ENCODE peak calls at places on chromosomes 13 and 19, in ten cellular contexts. One of them, this sample, is unnamed.

GRCh38 chr19:48613024-48613851 is 1.6 kb downstream of the FAM83E start:
- DNase-seq in mucosa of descending colon: peak; percentile 79
- DNase-seq in heart right ventricle: no peak
- DNase-seq in pancreas: peak; percentile 66
- DNase-seq in heart left ventricle: no peak
- DNase-seq in Caco-2: no peak
- DNase-seq in body of pancreas: no peak
- DNase-seq in PC-3: no peak
- DNase-seq in H9: peak; percentile 36
- DNase-seq in colonic mucosa: peak; percentile 68
- DNase-seq in this sample: no peak

GRCh38 chr19:5667751-5668271 is 12.5 kb downstream of the MICOS13 start:
- DNase-seq in heart left ventricle: no peak
- DNase-seq in pancreas: no peak
- DNase-seq in body of pancreas: no peak
- DNase-seq in heart right ventricle: no peak
- DNase-seq in H9: peak; percentile 87
- DNase-seq in mucosa of descending colon: no peak
- DNase-seq in Caco-2: peak; percentile 63
- DNase-seq in PC-3: no peak
- DNase-seq in colonic mucosa: no peak
- DNase-seq in this sample: no peak

GRCh38 chr19:44846455-44847143 is 502 bp downstream of the NECTIN2 start:
- DNase-seq in mucosa of descending colon: peak; percentile 70
- DNase-seq in body of pancreas: peak; percentile 34
- DNase-seq in heart left ventricle: peak; percentile 62
- DNase-seq in Caco-2: peak; percentile 76
- DNase-seq in pancreas: peak; percentile 66
- DNase-seq in colonic mucosa: peak; percentile 62
- DNase-seq in heart right ventricle: no peak
- DNase-seq in H9: peak; percentile 91
- DNase-seq in PC-3: no peak
- DNase-seq in this sample: no peak

GRCh38 chr13:85575110-85575509 is 224.1 kb downstream of the SLITRK6 start:
- DNase-seq in mucosa of descending colon: no peak
- DNase-seq in body of pancreas: no peak
- DNase-seq in heart right ventricle: no peak
- DNase-seq in colonic mucosa: no peak
- DNase-seq in PC-3: no peak
- DNase-seq in Caco-2: no peak
- DNase-seq in H9: no peak
- DNase-seq in pancreas: no peak
- DNase-seq in heart left ventricle: no peak
- DNase-seq in this sample: no peak

GRCh38 chr19:15869109-15869555 is 28.7 kb downstream of the CYP4F2 start:
- DNase-seq in heart left ventricle: no peak
- DNase-seq in mucosa of descending colon: no peak
- DNase-seq in pancreas: no peak
- DNase-seq in H9: no peak
- DNase-seq in heart right ventricle: no peak
- DNase-seq in colonic mucosa: peak; percentile 42
- DNase-seq in Caco-2: peak; percentile 54
- DNase-seq in PC-3: peak; percentile 69
- DNase-seq in body of pancreas: peak; percentile 37
- DNase-seq in this sample: peak; percentile 60

GRCh38 chr19:4140237-4140711 is 13.2 kb upstream of the CREB3L3 start:
- DNase-seq in colonic mucosa: peak; percentile 68
- DNase-seq in pancreas: peak; percentile 61
- DNase-seq in H9: peak; percentile 75
- DNase-seq in heart right ventricle: no peak
- DNase-seq in heart left ventricle: no peak
- DNase-seq in Caco-2: peak; percentile 60
- DNase-seq in PC-3: peak; percentile 64
- DNase-seq in mucosa of descending colon: peak; percentile 66
- DNase-seq in body of pancreas: peak; percentile 44
- DNase-seq in this sample: no peak

GRCh38 chr19:39738809-39739208 is 980 bp upstream of the CLC start:
- DNase-seq in pancreas: no peak
- DNase-seq in colonic mucosa: no peak
- DNase-seq in Caco-2: no peak
- DNase-seq in heart right ventricle: no peak
- DNase-seq in mucosa of descending colon: no peak
- DNase-seq in heart left ventricle: no peak
- DNase-seq in H9: no peak
- DNase-seq in PC-3: no peak
- DNase-seq in body of pancreas: no peak
- DNase-seq in this sample: no peak

GRCh38 chr19:17762505-17763229 is 11.4 kb downstream of the FCHO1 start:
- DNase-seq in Caco-2: peak; percentile 60
- DNase-seq in heart right ventricle: no peak
- DNase-seq in H9: peak; percentile 97
- DNase-seq in colonic mucosa: peak; percentile 47
- DNase-seq in heart left ventricle: no peak
- DNase-seq in mucosa of descending colon: no peak
- DNase-seq in body of pancreas: no peak
- DNase-seq in PC-3: peak; percentile 70
- DNase-seq in pancreas: no peak
- DNase-seq in this sample: no peak

GRCh38 chr13:61255035-61255796 is 160.4 kb downstream of the PCDH20 start:
- DNase-seq in body of pancreas: no peak
- DNase-seq in heart right ventricle: no peak
- DNase-seq in heart left ventricle: no peak
- DNase-seq in mucosa of descending colon: no peak
- DNase-seq in pancreas: no peak
- DNase-seq in Caco-2: peak; percentile 18
- DNase-seq in PC-3: peak; percentile 40
- DNase-seq in H9: no peak
- DNase-seq in colonic mucosa: no peak
- DNase-seq in this sample: no peak

GRCh38 chr13:93862259-93862658 is 617.2 kb downstream of the DCT start:
- DNase-seq in pancreas: no peak
- DNase-seq in H9: no peak
- DNase-seq in Caco-2: no peak
- DNase-seq in colonic mucosa: no peak
- DNase-seq in mucosa of descending colon: no peak
- DNase-seq in body of pancreas: no peak
- DNase-seq in heart right ventricle: no peak
- DNase-seq in heart left ventricle: no peak
- DNase-seq in PC-3: no peak
- DNase-seq in this sample: no peak

GRCh38 chr13:96816261-96816660 is 178.0 kb downstream of the OXGR1 start:
- DNase-seq in colonic mucosa: no peak
- DNase-seq in pancreas: no peak
- DNase-seq in PC-3: no peak
- DNase-seq in heart right ventricle: no peak
- DNase-seq in body of pancreas: no peak
- DNase-seq in heart left ventricle: no peak
- DNase-seq in Caco-2: no peak
- DNase-seq in H9: no peak
- DNase-seq in mucosa of descending colon: no peak
- DNase-seq in this sample: no peak

GRCh38 chr13:110944121-110944967 is 29.5 kb upstream of the ANKRD10 start:
- DNase-seq in heart left ventricle: no peak
- DNase-seq in mucosa of descending colon: no peak
- DNase-seq in heart right ventricle: no peak
- DNase-seq in colonic mucosa: no peak
- DNase-seq in H9: peak; percentile 57
- DNase-seq in body of pancreas: peak; percentile 70
- DNase-seq in PC-3: peak; percentile 70
- DNase-seq in Caco-2: peak; percentile 59
- DNase-seq in pancreas: no peak
- DNase-seq in this sample: no peak

GRCh38 chr13:57631607-57632275 is at the start of gene PCDH17:
- DNase-seq in heart right ventricle: peak; percentile 32
- DNase-seq in heart left ventricle: peak; percentile 56
- DNase-seq in PC-3: no peak
- DNase-seq in mucosa of descending colon: no peak
- DNase-seq in Caco-2: no peak
- DNase-seq in H9: peak; percentile 68
- DNase-seq in pancreas: peak; percentile 58
- DNase-seq in body of pancreas: peak; percentile 19
- DNase-seq in colonic mucosa: no peak
- DNase-seq in this sample: peak; percentile 42

GRCh38 chr13:98974053-98974452 is 3.8 kb downstream of the DOCK9 start:
- DNase-seq in PC-3: no peak
- DNase-seq in H9: no peak
- DNase-seq in heart left ventricle: no peak
- DNase-seq in body of pancreas: no peak
- DNase-seq in heart right ventricle: no peak
- DNase-seq in mucosa of descending colon: no peak
- DNase-seq in colonic mucosa: no peak
- DNase-seq in pancreas: no peak
- DNase-seq in Caco-2: no peak
- DNase-seq in this sample: no peak

DNA sequence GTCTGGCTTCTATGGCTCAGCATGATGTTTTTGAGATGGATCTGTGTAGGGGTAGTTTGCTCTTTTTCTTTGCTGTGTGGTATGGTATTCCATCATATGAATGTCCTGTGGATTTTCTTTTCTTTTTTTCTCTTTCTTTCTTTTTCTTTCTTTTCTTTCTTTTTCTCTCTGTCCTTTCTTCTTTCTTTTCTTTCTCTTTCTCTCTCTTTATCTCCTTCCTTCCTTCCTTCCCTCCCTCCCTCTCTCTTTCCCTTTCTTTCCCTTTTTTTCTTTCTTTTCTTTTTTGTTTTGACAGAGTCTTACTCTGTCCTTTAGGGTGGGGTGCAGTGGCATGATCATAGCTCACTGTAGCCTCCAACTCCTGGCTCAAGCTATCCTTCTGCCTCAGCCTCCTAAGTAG is 9.0 kb upstream of the HNRNPUL1 start:
- DNase-seq in H9: no peak
- DNase-seq in body of pancreas: no peak
- DNase-seq in Caco-2: no peak
- DNase-seq in PC-3: no peak
- DNase-seq in mucosa of descending colon: no peak
- DNase-seq in colonic mucosa: no peak
- DNase-seq in heart left ventricle: no peak
- DNase-seq in heart right ventricle: no peak
- DNase-seq in pancreas: no peak
- DNase-seq in this sample: no peak
- H3K4me1 ChIP-seq in H9: no peaks in the 10 kb centered on the region
- H3K4me1 ChIP-seq in body of pancreas: no peaks in the 10 kb centered on the region
- H3K4me1 ChIP-seq in Caco-2: peaks cover 11% of the 10 kb centered on the region
- H3K4me1 ChIP-seq in PC-3: no peaks in the 10 kb centered on the region
- H3K4me1 ChIP-seq in mucosa of descending colon: no peaks in the 10 kb centered on the region
- H3K4me1 ChIP-seq in colonic mucosa: no peaks in the 10 kb centered on the region
- H3K4me1 ChIP-seq in heart left ventricle: no peaks in the 10 kb centered on the region
- H3K4me1 ChIP-seq in heart right ventricle: no peaks in the 10 kb centered on the region
- H3K4me1 ChIP-seq in pancreas: no peaks in the 10 kb centered on the region
- H3K4me1 ChIP-seq in this sample: no peaks in the 10 kb centered on the region

DNA sequence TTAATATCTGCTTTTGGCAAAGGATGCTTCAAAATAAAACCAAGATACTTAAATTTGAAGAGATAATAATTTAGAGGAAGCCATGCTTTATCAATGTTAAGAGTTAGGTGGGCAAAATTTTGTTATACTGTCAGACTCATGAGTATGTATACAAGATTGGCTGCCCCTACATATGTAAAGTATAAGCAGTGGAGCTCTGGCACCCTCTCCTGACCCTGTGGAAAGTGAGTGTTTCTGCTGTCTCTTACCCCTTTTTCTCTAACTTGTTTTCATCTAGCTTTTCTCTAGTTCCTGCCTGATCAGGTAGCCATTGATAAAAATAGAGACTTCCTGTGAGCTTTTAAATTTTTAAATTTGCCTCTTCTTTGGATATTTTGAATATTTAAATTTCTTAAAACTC is 710.9 kb upstream of the SPRY2 start:
- DNase-seq in heart left ventricle: no peak
- DNase-seq in colonic mucosa: no peak
- DNase-seq in mucosa of descending colon: no peak
- DNase-seq in PC-3: peak; percentile 7
- DNase-seq in pancreas: no peak
- DNase-seq in H9: no peak
- DNase-seq in Caco-2: no peak
- DNase-seq in heart right ventricle: no peak
- DNase-seq in body of pancreas: no peak
- DNase-seq in this sample: no peak
- TF ChIP-seq CTCF in heart left ventricle: no peak
- TF ChIP-seq CTCF in colonic mucosa: no peak
- TF ChIP-seq CTCF in mucosa of descending colon: no peak
- TF ChIP-seq CTCF in PC-3: peak; percentile 36
- TF ChIP-seq CTCF in pancreas: no peak
- TF ChIP-seq CTCF in H9: peak; percentile 40
- TF ChIP-seq CTCF in Caco-2: no peak
- TF ChIP-seq CTCF in heart right ventricle: no peak
- TF ChIP-seq CTCF in body of pancreas: no peak
- TF ChIP-seq CTCF in this sample: no peak

GRCh38 chr13:104979281-104979680 is 1556.2 kb downstream of the EFNB2 start:
- DNase-seq in PC-3: no peak
- DNase-seq in mucosa of descending colon: no peak
- DNase-seq in pancreas: no peak
- DNase-seq in colonic mucosa: no peak
- DNase-seq in H9: no peak
- DNase-seq in heart right ventricle: no peak
- DNase-seq in body of pancreas: no peak
- DNase-seq in heart left ventricle: no peak
- DNase-seq in Caco-2: no peak
- DNase-seq in this sample: no peak

GRCh38 chr13:104984296-104984818 is 1551.1 kb downstream of the EFNB2 start:
- DNase-seq in mucosa of descending colon: no peak
- DNase-seq in heart left ventricle: peak; percentile 55
- DNase-seq in heart right ventricle: peak; percentile 24
- DNase-seq in colonic mucosa: no peak
- DNase-seq in PC-3: peak; percentile 8
- DNase-seq in pancreas: no peak
- DNase-seq in Caco-2: no peak
- DNase-seq in H9: no peak
- DNase-seq in body of pancreas: no peak
- DNase-seq in this sample: no peak

GRCh38 chr13:104975272-104975671 is 1560.2 kb downstream of the EFNB2 start:
- DNase-seq in PC-3: no peak
- DNase-seq in body of pancreas: no peak
- DNase-seq in heart right ventricle: no peak
- DNase-seq in pancreas: no peak
- DNase-seq in H9: no peak
- DNase-seq in heart left ventricle: no peak
- DNase-seq in colonic mucosa: no peak
- DNase-seq in Caco-2: no peak
- DNase-seq in mucosa of descending colon: no peak
- DNase-seq in this sample: no peak

GRCh38 chr13:104976964-104977363 is 1558.5 kb downstream of the EFNB2 start:
- DNase-seq in Caco-2: no peak
- DNase-seq in colonic mucosa: no peak
- DNase-seq in mucosa of descending colon: no peak
- DNase-seq in heart left ventricle: no peak
- DNase-seq in body of pancreas: no peak
- DNase-seq in pancreas: no peak
- DNase-seq in heart right ventricle: no peak
- DNase-seq in PC-3: no peak
- DNase-seq in H9: no peak
- DNase-seq in this sample: no peak

GRCh38 chr13:104980571-104980970 is 1554.9 kb downstream of the EFNB2 start:
- DNase-seq in body of pancreas: no peak
- DNase-seq in PC-3: no peak
- DNase-seq in heart right ventricle: no peak
- DNase-seq in heart left ventricle: no peak
- DNase-seq in mucosa of descending colon: no peak
- DNase-seq in H9: no peak
- DNase-seq in Caco-2: no peak
- DNase-seq in pancreas: no peak
- DNase-seq in colonic mucosa: no peak
- DNase-seq in this sample: no peak
- H3K9me3 ChIP-seq in body of pancreas: no peaks in the 10 kb centered on the region
- H3K9me3 ChIP-seq in PC-3: no peaks in the 10 kb centered on the region
- H3K9me3 ChIP-seq in heart right ventricle: no peaks in the 10 kb centered on the region
- H3K9me3 ChIP-seq in heart left ventricle: no peaks in the 10 kb centered on the region
- H3K9me3 ChIP-seq in mucosa of descending colon: no peaks in the 10 kb centered on the region
- H3K9me3 ChIP-seq in H9: no peaks in the 10 kb centered on the region
- H3K9me3 ChIP-seq in Caco-2: no peaks in the 10 kb centered on the region
- H3K9me3 ChIP-seq in pancreas: no peaks in the 10 kb centered on the region
- H3K9me3 ChIP-seq in colonic mucosa: no peaks in the 10 kb centered on the region
- H3K9me3 ChIP-seq in this sample: no peaks in the 10 kb centered on the region

GRCh38 chr19:41554902-41555301 is 21.1 kb upstream of the CEACAM21 start:
- DNase-seq in pancreas: no peak
- DNase-seq in H9: no peak
- DNase-seq in colonic mucosa: no peak
- DNase-seq in heart left ventricle: no peak
- DNase-seq in PC-3: no peak
- DNase-seq in Caco-2: no peak
- DNase-seq in body of pancreas: no peak
- DNase-seq in mucosa of descending colon: no peak
- DNase-seq in heart right ventricle: no peak
- DNase-seq in this sample: no peak
- H3K4me1 ChIP-seq in pancreas: no peaks in the 10 kb centered on the region
- H3K4me1 ChIP-seq in H9: no peaks in the 10 kb centered on the region
- H3K4me1 ChIP-seq in colonic mucosa: no peaks in the 10 kb centered on the region
- H3K4me1 ChIP-seq in heart left ventricle: peaks cover 76% of the 10 kb centered on the region
- H3K4me1 ChIP-seq in PC-3: no peaks in the 10 kb centered on the region
- H3K4me1 ChIP-seq in Caco-2: no peaks in the 10 kb centered on the region
- H3K4me1 ChIP-seq in body of pancreas: no peaks in the 10 kb centered on the region
- H3K4me1 ChIP-seq in mucosa of descending colon: no peaks in the 10 kb centered on the region
- H3K4me1 ChIP-seq in heart right ventricle: peaks cover 29% of the 10 kb centered on the region
- H3K4me1 ChIP-seq in this sample: no peaks in the 10 kb centered on the region

This sample was measured in lung.